ENCODE peak calls at places on chromosomes 16 and 17, in seven cellular contexts. One of them, this sample, is unnamed.

GRCh38 chr16:50509521-50510341 is 38.5 kb upstream of the NKD1 start:
- DNase-seq in suprapubic skin: no peak
- DNase-seq in GM12865: peak
- DNase-seq in lung: no peak
- DNase-seq in AG10803: peak
- DNase-seq in CD8-positive, alpha-beta T cell: no peak
- DNase-seq in MM.1S: no peak
- DNase-seq in this sample: no peak

GRCh38 chr16:66549284-66550131 is at the start of gene TK2:
- DNase-seq in suprapubic skin: peak
- DNase-seq in GM12865: peak
- DNase-seq in lung: peak
- DNase-seq in AG10803: peak
- DNase-seq in CD8-positive, alpha-beta T cell: peak
- DNase-seq in MM.1S: peak
- DNase-seq in this sample: peak

GRCh38 chr17:19867094-19867653 is 562 bp downstream of the ULK2 start:
- DNase-seq in suprapubic skin: no peak
- DNase-seq in GM12865: peak
- DNase-seq in lung: no peak
- DNase-seq in AG10803: peak
- DNase-seq in CD8-positive, alpha-beta T cell: peak
- DNase-seq in MM.1S: peak
- DNase-seq in this sample: peak

GRCh38 chr16:73154063-73154870 is 106.3 kb upstream of the ZFHX3 start:
- DNase-seq in suprapubic skin: no peak
- DNase-seq in GM12865: no peak
- DNase-seq in lung: no peak
- DNase-seq in AG10803: no peak
- DNase-seq in CD8-positive, alpha-beta T cell: no peak
- DNase-seq in MM.1S: no peak
- DNase-seq in this sample: no peak

GRCh38 chr17:80760501-80760900 is 215.9 kb downstream of the RPTOR start:
- DNase-seq in suprapubic skin: no peak
- DNase-seq in GM12865: no peak
- DNase-seq in lung: peak
- DNase-seq in AG10803: no peak
- DNase-seq in CD8-positive, alpha-beta T cell: no peak
- DNase-seq in MM.1S: peak
- DNase-seq in this sample: no peak

GRCh38 chr16:29702307-29702706 is 23.3 kb downstream of the QPRT start:
- DNase-seq in suprapubic skin: no peak
- DNase-seq in GM12865: peak
- DNase-seq in lung: no peak
- DNase-seq in AG10803: no peak
- DNase-seq in CD8-positive, alpha-beta T cell: no peak
- DNase-seq in MM.1S: peak
- DNase-seq in this sample: no peak

GRCh38 chr16:31451201-31451600 is 8.1 kb upstream of the ARMC5 start:
- DNase-seq in suprapubic skin: peak
- DNase-seq in GM12865: no peak
- DNase-seq in lung: no peak
- DNase-seq in AG10803: no peak
- DNase-seq in CD8-positive, alpha-beta T cell: no peak
- DNase-seq in MM.1S: no peak
- DNase-seq in this sample: no peak

GRCh38 chr17:80214012-80214877 is 5.9 kb downstream of the SGSH start:
- DNase-seq in suprapubic skin: no peak
- DNase-seq in GM12865: no peak
- DNase-seq in lung: no peak
- DNase-seq in AG10803: no peak
- DNase-seq in CD8-positive, alpha-beta T cell: no peak
- DNase-seq in MM.1S: no peak
- DNase-seq in this sample: no peak

GRCh38 chr16:81604960-81605383 is 160.4 kb downstream of the CMIP start:
- DNase-seq in suprapubic skin: no peak
- DNase-seq in GM12865: no peak
- DNase-seq in lung: no peak
- DNase-seq in AG10803: peak
- DNase-seq in CD8-positive, alpha-beta T cell: no peak
- DNase-seq in MM.1S: no peak
- DNase-seq in this sample: peak

GRCh38 chr17:54992797-54993639 is 24.5 kb downstream of the STXBP4 start:
- DNase-seq in suprapubic skin: no peak
- DNase-seq in GM12865: peak
- DNase-seq in lung: no peak
- DNase-seq in AG10803: peak
- DNase-seq in CD8-positive, alpha-beta T cell: no peak
- DNase-seq in MM.1S: peak
- DNase-seq in this sample: peak

DNA sequence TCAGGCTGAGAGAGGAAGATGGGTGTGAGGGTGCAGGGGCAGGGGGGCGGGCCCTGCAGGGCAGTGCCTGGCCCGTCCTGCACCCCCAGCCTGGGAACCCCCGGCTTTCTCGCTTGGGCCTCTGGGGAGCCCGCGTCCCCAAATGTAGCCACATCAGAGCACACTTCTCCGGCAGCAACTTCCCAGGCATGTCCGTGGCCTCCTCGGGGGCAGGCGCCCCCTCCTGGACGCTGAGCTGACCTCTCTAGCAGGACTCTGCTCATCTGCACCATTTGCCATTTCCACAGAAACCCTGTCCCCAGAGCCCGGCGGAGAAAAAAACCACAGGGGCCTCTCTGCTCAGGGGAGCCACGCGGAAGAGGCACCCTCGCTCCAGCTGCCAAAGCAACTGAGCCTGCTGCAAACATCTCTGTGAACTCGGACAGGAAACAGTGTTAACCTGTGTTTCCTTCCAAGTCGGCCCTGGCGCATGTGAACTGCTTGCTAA is 63.4 kb downstream of the KLHDC4 start:
- DNase-seq in suprapubic skin: no peak
- DNase-seq in GM12865: peak
- DNase-seq in lung: no peak
- DNase-seq in AG10803: no peak
- DNase-seq in CD8-positive, alpha-beta T cell: no peak
- DNase-seq in MM.1S: no peak
- DNase-seq in this sample: peak
- TF ChIP-seq CTCF in suprapubic skin: no peak
- TF ChIP-seq CTCF in GM12865: peak
- TF ChIP-seq CTCF in lung: no peak
- TF ChIP-seq CTCF in AG10803: peak
- TF ChIP-seq CTCF in CD8-positive, alpha-beta T cell: no peak
- TF ChIP-seq CTCF in MM.1S: no peak
- TF ChIP-seq CTCF in this sample: peak

DNA sequence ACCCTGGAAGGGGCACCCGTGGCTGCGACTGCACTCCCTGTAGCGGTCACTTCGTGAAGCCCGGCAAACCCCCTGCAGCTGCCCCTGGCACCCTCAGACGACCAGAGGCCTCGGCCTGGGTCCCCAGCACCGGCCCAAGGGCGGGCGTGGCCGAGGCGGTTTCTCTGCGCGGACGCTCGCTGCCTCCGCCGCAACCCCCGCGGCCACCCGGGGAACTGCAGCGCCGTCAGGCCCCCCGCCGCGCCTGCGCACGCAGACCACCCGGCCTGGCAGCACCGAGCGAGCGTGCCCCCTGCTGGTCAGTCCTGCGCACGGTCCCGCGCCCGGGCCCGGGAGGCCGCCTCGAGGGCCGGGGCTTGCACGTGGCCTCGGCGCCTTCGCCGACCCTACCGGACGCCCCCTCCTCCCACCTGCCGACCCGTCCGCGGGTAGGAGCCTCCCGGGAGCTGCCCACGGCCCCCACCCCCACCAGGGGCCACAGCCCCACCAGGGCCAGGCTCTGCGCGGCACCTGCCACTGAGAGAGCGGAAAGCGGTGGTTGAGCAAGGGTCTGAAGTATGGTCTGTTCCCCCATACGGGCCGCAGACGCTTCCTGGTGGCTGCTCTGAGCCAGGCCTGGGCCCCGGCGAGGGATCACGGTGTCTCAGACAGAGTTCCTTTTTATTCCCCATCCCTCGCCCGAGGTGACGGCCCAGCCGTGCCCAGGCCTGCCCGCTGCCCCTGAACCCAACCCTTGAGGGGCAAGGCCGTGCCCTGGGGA is 11.5 kb upstream of the HS3ST6 start:
- DNase-seq in suprapubic skin: peak
- DNase-seq in GM12865: peak
- DNase-seq in lung: peak
- DNase-seq in AG10803: peak
- DNase-seq in CD8-positive, alpha-beta T cell: peak
- DNase-seq in MM.1S: peak
- DNase-seq in this sample: peak
- H3K4me3 ChIP-seq in suprapubic skin: peak
- H3K4me3 ChIP-seq in GM12865: peak
- H3K4me3 ChIP-seq in lung: peak
- H3K4me3 ChIP-seq in AG10803: peak
- H3K4me3 ChIP-seq in CD8-positive, alpha-beta T cell: peak
- H3K4me3 ChIP-seq in MM.1S: peak
- H3K4me3 ChIP-seq in this sample: peak

DNA sequence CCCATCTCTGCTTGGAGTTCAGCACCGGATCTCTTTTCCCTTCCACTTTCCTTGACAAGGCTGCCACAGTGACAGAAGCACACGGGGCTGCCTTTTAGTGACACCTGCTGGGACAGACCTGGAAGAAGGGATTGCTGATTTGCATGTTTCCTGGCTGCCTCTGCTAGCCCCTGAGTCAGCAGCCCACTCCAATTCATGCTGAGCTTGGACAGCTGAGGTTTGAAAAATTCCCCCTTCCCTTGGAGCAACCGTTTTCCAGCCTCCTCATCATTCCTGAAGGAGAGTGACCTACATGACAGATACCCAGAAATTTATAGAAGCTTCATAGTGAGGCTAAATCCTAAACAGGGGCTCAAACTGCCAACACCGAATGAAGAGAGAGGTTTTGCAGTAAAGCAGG is 18.8 kb upstream of the RBL2 start:
- DNase-seq in suprapubic skin: no peak
- DNase-seq in GM12865: no peak
- DNase-seq in lung: no peak
- DNase-seq in AG10803: no peak
- DNase-seq in CD8-positive, alpha-beta T cell: no peak
- DNase-seq in MM.1S: peak
- DNase-seq in this sample: no peak
- TF ChIP-seq CTCF in suprapubic skin: no peak
- TF ChIP-seq CTCF in GM12865: no peak
- TF ChIP-seq CTCF in lung: no peak
- TF ChIP-seq CTCF in AG10803: no peak
- TF ChIP-seq CTCF in CD8-positive, alpha-beta T cell: no peak
- TF ChIP-seq CTCF in MM.1S: peak
- TF ChIP-seq CTCF in this sample: no peak

DNA sequence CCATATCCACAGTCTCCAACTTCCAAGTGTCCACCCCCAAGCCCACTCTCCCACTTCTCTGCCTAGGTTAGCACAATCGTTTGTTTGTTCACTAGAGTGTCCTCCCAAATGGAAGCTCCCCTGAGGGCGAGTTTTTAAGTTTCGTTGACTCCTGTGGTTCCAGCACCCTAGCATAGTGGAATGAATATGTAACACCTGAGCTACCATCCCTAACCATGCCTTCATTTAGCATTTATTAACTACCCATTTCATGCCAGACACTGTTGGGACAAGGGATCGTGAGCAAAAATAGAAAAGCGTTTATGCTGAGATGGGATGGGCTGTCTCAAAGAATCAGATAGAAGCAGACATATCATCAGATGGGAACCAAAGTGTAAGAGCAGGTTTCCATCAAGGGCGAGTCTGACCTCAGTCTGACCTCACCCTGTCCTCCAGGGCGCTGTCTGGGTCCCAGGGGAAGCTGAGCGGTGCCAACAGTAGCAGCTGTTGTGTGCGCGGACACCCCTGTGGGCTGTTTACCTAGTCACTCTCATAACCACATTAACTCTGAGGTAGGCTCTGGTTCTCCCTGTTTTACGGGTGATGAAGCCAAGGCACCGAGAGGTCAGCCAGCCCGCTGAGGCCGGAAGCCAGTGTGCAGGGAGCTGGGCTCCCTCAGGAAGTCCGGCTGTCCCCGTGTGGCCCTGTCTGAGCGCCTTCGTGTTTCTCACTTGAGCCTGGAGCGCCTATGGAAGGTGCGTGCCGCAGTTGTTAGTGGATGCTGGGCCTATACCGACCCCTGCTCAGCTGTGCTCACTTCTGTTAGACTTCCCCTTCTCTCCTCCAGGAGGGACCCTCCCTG is 6.2 kb downstream of the CNP start:
- DNase-seq in suprapubic skin: no peak
- DNase-seq in GM12865: peak
- DNase-seq in lung: no peak
- DNase-seq in AG10803: no peak
- DNase-seq in CD8-positive, alpha-beta T cell: no peak
- DNase-seq in MM.1S: no peak
- DNase-seq in this sample: no peak
- H3K4me3 ChIP-seq in suprapubic skin: no peak
- H3K4me3 ChIP-seq in GM12865: no peak
- H3K4me3 ChIP-seq in lung: no peak
- H3K4me3 ChIP-seq in AG10803: no peak
- H3K4me3 ChIP-seq in CD8-positive, alpha-beta T cell: no peak
- H3K4me3 ChIP-seq in MM.1S: no peak
- H3K4me3 ChIP-seq in this sample: no peak

GRCh38 chr17:78242024-78242742 is 10.8 kb downstream of the TMEM235 start:
- DNase-seq in suprapubic skin: no peak
- DNase-seq in GM12865: peak
- DNase-seq in lung: no peak
- DNase-seq in AG10803: no peak
- DNase-seq in CD8-positive, alpha-beta T cell: no peak
- DNase-seq in MM.1S: no peak
- DNase-seq in this sample: peak
- TF ChIP-seq CTCF in suprapubic skin: no peak
- TF ChIP-seq CTCF in GM12865: no peak
- TF ChIP-seq CTCF in lung: no peak
- TF ChIP-seq CTCF in AG10803: no peak
- TF ChIP-seq CTCF in CD8-positive, alpha-beta T cell: no peak
- TF ChIP-seq CTCF in MM.1S: no peak
- TF ChIP-seq CTCF in this sample: no peak

DNA sequence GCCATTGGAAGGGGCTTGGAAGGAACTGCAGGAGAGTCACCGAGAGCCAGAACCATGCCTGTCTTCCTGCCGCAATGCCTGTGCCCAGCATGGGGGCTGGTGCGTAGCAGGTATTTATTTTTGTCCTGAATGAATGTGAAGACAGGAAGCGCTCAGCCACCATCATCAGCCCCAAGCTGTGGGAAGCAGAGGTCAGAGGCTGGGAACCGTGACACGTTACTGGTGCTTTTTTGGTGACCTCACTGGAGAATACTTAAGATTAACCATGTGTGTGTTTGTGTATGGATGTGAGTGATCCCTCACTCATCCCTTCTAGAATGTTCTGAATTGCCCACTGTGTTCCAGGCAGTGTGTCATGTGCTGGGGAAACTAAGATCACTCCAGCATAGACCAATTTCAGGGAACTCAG is 343.8 kb downstream of the SNX29 start:
- DNase-seq in suprapubic skin: no peak
- DNase-seq in GM12865: no peak
- DNase-seq in lung: no peak
- DNase-seq in AG10803: peak
- DNase-seq in CD8-positive, alpha-beta T cell: no peak
- DNase-seq in MM.1S: no peak
- DNase-seq in this sample: peak
- H3K4me3 ChIP-seq in suprapubic skin: no peak
- H3K4me3 ChIP-seq in GM12865: no peak
- H3K4me3 ChIP-seq in lung: no peak
- H3K4me3 ChIP-seq in AG10803: no peak
- H3K4me3 ChIP-seq in CD8-positive, alpha-beta T cell: no peak
- H3K4me3 ChIP-seq in MM.1S: no peak
- H3K4me3 ChIP-seq in this sample: no peak

This sample was measured in foreskin fibroblast.